ENCODE peak calls at places on chromosome 20, in four cellular contexts. L, P, T and Z are unnamed samples.

GRCh38 chr20:25032065-25032477 is 25.9 kb downstream of the ACSS1 start:
- DNase-seq in L (no peak), P (no peak), T (no peak), Z (no peak)

GRCh38 chr20:32510601-32511357 is 74.4 kb downstream of the NOL4L start:
- DNase-seq in L (no peak), P (no peak), T (no peak), Z (no peak)

GRCh38 chr20:23125159-23125558 is 39.0 kb upstream of the CD93 start:
- DNase-seq in L (no peak), P (no peak), T (no peak), Z (no peak)

GRCh38 chr20:6101346-6101745 is 21.5 kb downstream of the FERMT1 start:
- DNase-seq in L (no peak), P (no peak), T (no peak), Z (no peak)

GRCh38 chr20:53609501-53610445 is 16.1 kb upstream of the ZNF217 start:
- DNase-seq in L (peak; percentile 14), P (peak; percentile 84), T (peak; percentile 48), Z (peak; percentile 42)

GRCh38 chr20:2130062-2130591 is 28.5 kb downstream of the STK35 start:
- DNase-seq in L (no peak), P (no peak), T (no peak), Z (no peak)

GRCh38 chr20:9287062-9287461 is 218.2 kb downstream of the PLCB4 start:
- DNase-seq in L (no peak), P (no peak), T (no peak), Z (no peak)

GRCh38 chr20:49276201-49276894 is 1.5 kb downstream of the ZNFX1 start:
- DNase-seq in L (peak; percentile 50), P (peak; percentile 82), T (peak; percentile 70), Z (no peak)

GRCh38 chr20:2108987-2109386 is 7.4 kb downstream of the STK35 start:
- DNase-seq in L (peak; percentile 81), P (peak; percentile 53), T (peak; percentile 58), Z (no peak)

GRCh38 chr20:63587781-63588591 is 13.9 kb upstream of the HELZ2 start:
- DNase-seq in L (no peak), P (no peak), T (no peak), Z (no peak)

GRCh38 chr20:346640-347316 is at the start of gene NRSN2:
- DNase-seq in L (peak; percentile 89), P (no peak), T (peak; percentile 72), Z (peak; percentile 70)

GRCh38 chr20:62900052-62900691 is 26.1 kb downstream of the DIDO1 start:
- DNase-seq in L (peak; percentile 96), P (peak; percentile 61), T (peak; percentile 68), Z (peak; percentile 66)

GRCh38 chr20:17912916-17913315 is 55.7 kb downstream of the SNX5 start:
- DNase-seq in L (peak; percentile 80), P (no peak), T (no peak), Z (no peak)

GRCh38 chr20:57688864-57689263 is 21.0 kb downstream of the PMEPA1 start:
- DNase-seq in L (no peak), P (no peak), T (no peak), Z (peak; percentile 49)

GRCh38 chr20:58722379-58722778 is 29.8 kb downstream of the NPEPL1 start:
- DNase-seq in L (no peak), P (no peak), T (no peak), Z (no peak)

GRCh38 chr20:2829376-2829775 is 11.1 kb downstream of the PCED1A start:
- DNase-seq in L (no peak), P (no peak), T (no peak), Z (no peak)

GRCh38 chr20:58064411-58065010 is 163.9 kb downstream of the ANKRD60 start:
- DNase-seq in L (no peak), P (no peak), T (no peak), Z (no peak)

GRCh38 chr20:47809561-47809960 is 24.3 kb upstream of the SULF2 start:
- DNase-seq in L (no peak), P (peak; percentile 51), T (no peak), Z (no peak)

GRCh38 chr20:2382833-2383232 is 2.1 kb downstream of the TGM6 start:
- DNase-seq in L (peak; percentile 18), P (peak; percentile 52), T (no peak), Z (no peak)

GRCh38 chr20:37755665-37756064 is 61.8 kb downstream of the CTNNBL1 start:
- DNase-seq in L (peak; percentile 49), P (no peak), T (no peak), Z (no peak)

GRCh38 chr20:39607124-39607523 is 645.0 kb downstream of the DHX35 start:
- DNase-seq in L (peak; percentile 9), P (no peak), T (peak; percentile 83), Z (no peak)

GRCh38 chr20:40714109-40714508 is 25.1 kb upstream of the MAFB start:
- DNase-seq in L (no peak), P (no peak), T (no peak), Z (no peak)

GRCh38 chr20:20393770-20394169 is 25.9 kb downstream of the INSM1 start:
- DNase-seq in L (no peak), P (no peak), T (no peak), Z (no peak)

GRCh38 chr20:62027698-62028321 is 37.9 kb downstream of the TAF4 start:
- DNase-seq in L (no peak), P (no peak), T (no peak), Z (no peak)

GRCh38 chr20:59598625-59599310 is 5.6 kb upstream of the PHACTR3 start:
- DNase-seq in L (peak; percentile 68), P (peak; percentile 35), T (no peak), Z (no peak)